ENCODE peak calls at places on chromosomes 4 and X, in six cellular contexts. R is posterior vena cava; S is MCF 10A; C is AG09319; I is natural killer cell treated with Interleukin-12 subunit alpha and Interleukin-12 subunit beta and Interleukin-15 and Interleukin-18, amount 100 ng/mL, for 72 hours; U is mucosa of gallbladder. G is an unnamed sample.

GRCh38 chrX:103400931-103401330 is 24.6 kb downstream of the BEX3 start:
- DNase-seq in R (no peak), S (no peak), C (no peak), I (no peak), U (no peak), G (no peak)

GRCh38 chrX:86887341-86887740 is 630.3 kb upstream of the KLHL4 start:
- DNase-seq in R (no peak), S (no peak), C (no peak), I (no peak), U (no peak), G (no peak)

GRCh38 chr4:24224446-24224845 is 334.6 kb upstream of the PPARGC1A start:
- DNase-seq in R (no peak), S (no peak), C (no peak), I (no peak), U (no peak), G (no peak)

GRCh38 chr4:986428-986948 is 356 bp upstream of the IDUA start:
- DNase-seq in R (no peak), S (no peak), C (no peak), I (no peak), U (no peak), G (no peak)

GRCh38 chrX:141642979-141643378 is 53.5 kb downstream of the SPANXA2 start:
- DNase-seq in R (no peak), S (peak), C (no peak), I (no peak), U (no peak), G (no peak)

GRCh38 chrX:70496491-70496890 is 51.9 kb downstream of the DLG3 start:
- DNase-seq in R (no peak), S (no peak), C (no peak), I (no peak), U (no peak), G (no peak)

GRCh38 chr4:87005690-87006461 is 71.1 kb downstream of the AFF1 start:
- DNase-seq in R (no peak), S (no peak), C (no peak), I (peak), U (no peak), G (no peak)

GRCh38 chr4:44368413-44369167 is 80.0 kb downstream of the KCTD8 start:
- DNase-seq in R (no peak), S (peak), C (no peak), I (no peak), U (no peak), G (no peak)

GRCh38 chr4:3867403-3868100 is 101.4 kb downstream of the ADRA2C start:
- DNase-seq in R (no peak), S (no peak), C (no peak), I (no peak), U (no peak), G (no peak)

GRCh38 chrX:128518508-128518907 is 466.3 kb upstream of the ACTRT1 start:
- DNase-seq in R (no peak), S (peak), C (no peak), I (no peak), U (no peak), G (no peak)

GRCh38 chr4:20423420-20423819 is 171.7 kb downstream of the SLIT2 start:
- DNase-seq in R (no peak), S (no peak), C (no peak), I (no peak), U (no peak), G (no peak)

GRCh38 chr4:61500883-61501282 is 300.8 kb downstream of the ADGRL3 start:
- DNase-seq in R (no peak), S (peak), C (no peak), I (no peak), U (no peak), G (no peak)

GRCh38 chr4:151797131-151797530 is 36.3 kb upstream of the GATB start:
- DNase-seq in R (no peak), S (no peak), C (no peak), I (no peak), U (peak), G (no peak)

GRCh38 chr4:74258949-74259348 is 49.3 kb upstream of the EPGN start:
- DNase-seq in R (no peak), S (peak), C (no peak), I (no peak), U (peak), G (no peak)

GRCh38 chr4:3483471-3483921 is 20.4 kb downstream of the DOK7 start:
- DNase-seq in R (no peak), S (no peak), C (no peak), I (no peak), U (no peak), G (no peak)

GRCh38 chrX:154517101-154517781 is 1.2 kb upstream of the FAM3A start:
- DNase-seq in R (no peak), S (no peak), C (no peak), I (no peak), U (no peak), G (no peak)

GRCh38 chr4:32226201-32226600 is 1506.0 kb downstream of the PCDH7 start:
- DNase-seq in R (no peak), S (no peak), C (no peak), I (no peak), U (no peak), G (no peak)

GRCh38 chr4:107069049-107069448 is 32.9 kb upstream of the DKK2 start:
- DNase-seq in R (no peak), S (peak), C (no peak), I (no peak), U (no peak), G (no peak)

GRCh38 chr4:155478336-155478825 is 101.6 kb upstream of the MAP9 start:
- DNase-seq in R (no peak), S (no peak), C (no peak), I (no peak), U (no peak), G (no peak)